ENCODE peak calls at places on chromosomes 2 and 18, in eight cellular contexts. R is PC-9, T is neuronal stem cell, X is GM23248, E is fibroblast of lung, O is GM23338, U is GM12878, P is endothelial cell of umbilical vein. V is an unnamed sample.

GRCh38 chr2:143248631-143249030 is 119.4 kb downstream of the ARHGAP15 start:
- DNase-seq in R (no peak), T (no peak), X (no peak), E (no peak), O (no peak), U (no peak), P (no peak), V (no peak)

GRCh38 chr18:50183556-50183955 is 11.4 kb downstream of the MYO5B start:
- DNase-seq in R (peak; percentile 92), T (no peak), X (peak; percentile 8), E (peak; percentile 5), O (peak; percentile 60), U (no peak), P (no peak), V (no peak)

GRCh38 chr18:22935431-22935830 is 2.3 kb downstream of the RBBP8 start:
- DNase-seq in R (no peak), T (no peak), X (no peak), E (no peak), O (peak; percentile 32), U (no peak), P (peak; percentile 72), V (peak; percentile 38)

GRCh38 chr2:41610501-41611242 is 437.1 kb upstream of the PKDCC start:
- DNase-seq in R (no peak), T (no peak), X (peak; percentile 42), E (peak; percentile 64), O (no peak), U (no peak), P (no peak), V (no peak)

GRCh38 chr18:78819926-78820834 is 159.4 kb upstream of the SALL3 start:
- DNase-seq in R (no peak), T (no peak), X (no peak), E (no peak), O (no peak), U (no peak), P (no peak), V (no peak)

GRCh38 chr2:62334440-62335058 is 138.6 kb downstream of the B3GNT2 start:
- DNase-seq in R (no peak), T (no peak), X (no peak), E (no peak), O (no peak), U (peak; percentile 66), P (no peak), V (no peak)

GRCh38 chr2:223180463-223180862 is 128.5 kb downstream of the KCNE4 start:
- DNase-seq in R (no peak), T (no peak), X (no peak), E (no peak), O (no peak), U (no peak), P (peak; percentile 5), V (no peak)

GRCh38 chr18:48442761-48443160 is 33.6 kb upstream of the ZBTB7C start:
- DNase-seq in R (no peak), T (no peak), X (peak; percentile 71), E (no peak), O (no peak), U (no peak), P (no peak), V (no peak)

GRCh38 chr2:55838653-55839052 is 84.9 kb downstream of the EFEMP1 start:
- DNase-seq in R (no peak), T (no peak), X (no peak), E (no peak), O (no peak), U (no peak), P (no peak), V (no peak)

GRCh38 chr2:189233527-189233926 is 54.0 kb upstream of the COL5A2 start:
- DNase-seq in R (no peak), T (no peak), X (peak; percentile 78), E (peak; percentile 44), O (no peak), U (no peak), P (no peak), V (no peak)

DNA sequence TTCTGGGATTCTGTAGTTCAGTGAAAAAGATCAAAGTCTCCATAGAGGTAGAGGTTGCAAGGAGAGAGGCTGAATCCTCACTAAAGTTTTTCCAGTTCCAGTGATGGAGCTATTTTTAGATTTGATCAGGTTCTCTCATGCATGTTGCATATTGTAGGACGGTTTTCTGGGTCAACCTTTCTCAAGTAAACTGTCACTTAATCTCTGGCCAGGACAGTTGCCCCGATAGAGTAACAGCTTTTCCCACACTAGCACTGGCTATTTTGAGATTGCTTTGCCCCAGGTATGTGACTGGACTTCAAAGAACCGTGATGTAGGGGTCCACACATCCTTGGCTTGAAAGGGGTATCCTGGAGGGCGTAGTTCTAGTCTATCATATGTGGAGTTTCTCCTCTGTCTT is 101.2 kb upstream of the MSH2 start:
- DNase-seq in R (no peak), T (no peak), X (no peak), E (no peak), O (no peak), U (no peak), P (no peak), V (no peak)
- H3K4me2 ChIP-seq in R (no peak overlapping the region), T (no peak overlapping the region), X (no peak overlapping the region), E (no peak overlapping the region), O (no peak overlapping the region), U (peak overlapping the region; percentile 67), P (no peak overlapping the region), V (no peak overlapping the region)

GRCh38 chr2:217833439-217833838 is 169.4 kb downstream of the TNS1 start:
- DNase-seq in R (no peak), T (no peak), X (no peak), E (no peak), O (no peak), U (no peak), P (no peak), V (no peak)

GRCh38 chr2:217832987-217833386 is 169.8 kb downstream of the TNS1 start:
- DNase-seq in R (no peak), T (no peak), X (no peak), E (no peak), O (no peak), U (no peak), P (no peak), V (no peak)

GRCh38 chr2:217835931-217836881 is 166.6 kb downstream of the TNS1 start:
- DNase-seq in R (no peak), T (peak; percentile 62), X (peak; percentile 94), E (peak; percentile 92), O (peak; percentile 26), U (no peak), P (no peak), V (peak; percentile 78)

GRCh38 chr2:217834057-217834620 is 168.7 kb downstream of the TNS1 start:
- DNase-seq in R (no peak), T (no peak), X (no peak), E (no peak), O (no peak), U (no peak), P (no peak), V (no peak)

GRCh38 chr2:217834744-217835513 is 167.9 kb downstream of the TNS1 start:
- DNase-seq in R (no peak), T (no peak), X (peak; percentile 59), E (no peak), O (no peak), U (no peak), P (no peak), V (no peak)
- H3K36me3 ChIP-seq in R (no peaks in the 10 kb centered on the region), T (no peaks in the 10 kb centered on the region), X (peaks cover 27% of the 10 kb centered on the region), E (peaks cover 21% of the 10 kb centered on the region), O (no peaks in the 10 kb centered on the region), U (no peaks in the 10 kb centered on the region), P (no peaks in the 10 kb centered on the region), V (no peaks in the 10 kb centered on the region)

GRCh38 chr2:108376774-108377173 is 980 bp upstream of the SULT1C4 start:
- DNase-seq in R (no peak), T (no peak), X (no peak), E (no peak), O (no peak), U (no peak), P (no peak), V (no peak)
- H3K27ac ChIP-seq in R (no peak overlapping the region), T (no peak overlapping the region), X (no peak overlapping the region), E (no peak overlapping the region), O (no peak overlapping the region), U (no peak overlapping the region), P (peak overlapping the region; percentile 72), V (no peak overlapping the region)

GRCh38 chr18:70219688-70220087 is 14.2 kb upstream of the RTTN start:
- DNase-seq in R (no peak), T (no peak), X (no peak), E (no peak), O (no peak), U (no peak), P (no peak), V (no peak)

GRCh38 chr18:70221911-70222278 is 16.4 kb upstream of the RTTN start:
- DNase-seq in R (no peak), T (no peak), X (no peak), E (no peak), O (no peak), U (no peak), P (no peak), V (no peak)

GRCh38 chr18:70216788-70217187 is 11.3 kb upstream of the RTTN start:
- DNase-seq in R (no peak), T (no peak), X (no peak), E (no peak), O (no peak), U (no peak), P (no peak), V (no peak)

GRCh38 chr18:70220628-70221027 is 15.1 kb upstream of the RTTN start:
- DNase-seq in R (no peak), T (no peak), X (peak; percentile 17), E (no peak), O (no peak), U (no peak), P (no peak), V (no peak)

GRCh38 chr18:70221156-70221910 is 15.8 kb upstream of the RTTN start:
- DNase-seq in R (no peak), T (peak; percentile 52), X (no peak), E (no peak), O (peak; percentile 71), U (no peak), P (no peak), V (peak; percentile 82)
- H3K4me2 ChIP-seq in R (no peak overlapping the region), T (no peak overlapping the region), X (no peak overlapping the region), E (no peak overlapping the region), O (peak overlapping the region; percentile 36), U (no peak overlapping the region), P (no peak overlapping the region), V (peak overlapping the region; percentile 60)